ENCODE peak calls at places on chromosomes 11 and 22, in ten cellular contexts. R is H9; F is prostate gland; P is ovary; O is stimulated activated CD8-positive, alpha-beta memory T cell treated with anti-CD3 and anti-CD28 coated beads, Interleukin-12 subunit alpha, Interleukin-12 subunit beta, amount 100 ng/mL, for 4 hours; E is ACHN; N is GM12891; G is body of pancreas; L is endothelial cell; Y is effector memory CD8-positive, alpha-beta T cell. H is an unnamed sample.

GRCh38 chr11:69377029-69377952 is 83.3 kb downstream of the MYEOV start:
- DNase-seq in R (no peak), F (peak; percentile 23), P (no peak), O (no peak), E (no peak), N (no peak), G (no peak), L (no peak), Y (no peak), H (no peak)

GRCh38 chr11:45832835-45833446 is 14.3 kb upstream of the CRY2 start:
- DNase-seq in R (no peak), F (no peak), P (no peak), O (no peak), E (no peak), N (no peak), G (no peak), L (no peak), Y (no peak), H (no peak)

GRCh38 chr22:44199164-44199563 is 18.4 kb downstream of the PARVG start:
- DNase-seq in R (no peak), F (no peak), P (no peak), O (no peak), E (no peak), N (no peak), G (no peak), L (no peak), Y (no peak), H (no peak)

GRCh38 chr11:57476883-57477506 is 16.7 kb downstream of the RTN4RL2 start:
- DNase-seq in R (peak; percentile 64), F (no peak), P (no peak), O (no peak), E (peak; percentile 51), N (no peak), G (peak; percentile 73), L (peak; percentile 47), Y (no peak), H (no peak)

GRCh38 chr11:33699515-33700424 is 856 bp downstream of the C11orf91 start:
- DNase-seq in R (no peak), F (no peak), P (peak; percentile 46), O (no peak), E (no peak), N (no peak), G (peak; percentile 28), L (no peak), Y (no peak), H (no peak)

GRCh38 chr11:66957971-66958231 is 282 bp downstream of the PC start:
- DNase-seq in R (no peak), F (no peak), P (no peak), O (no peak), E (no peak), N (no peak), G (no peak), L (no peak), Y (no peak), H (no peak)

GRCh38 chr22:31160328-31160978 is 471 bp downstream of the RNF185 start:
- DNase-seq in R (no peak), F (peak; percentile 17), P (no peak), O (peak; percentile 4), E (peak; percentile 24), N (no peak), G (peak; percentile 19), L (peak; percentile 25), Y (no peak), H (no peak)

GRCh38 chr11:118913411-118914125 is 12.2 kb downstream of the BCL9L start:
- DNase-seq in R (peak; percentile 38), F (no peak), P (peak; percentile 22), O (no peak), E (no peak), N (no peak), G (peak; percentile 13), L (no peak), Y (no peak), H (no peak)

GRCh38 chr11:31640611-31641010 is 131.0 kb downstream of the ELP4 start:
- DNase-seq in R (no peak), F (no peak), P (no peak), O (no peak), E (no peak), N (no peak), G (peak; percentile 12), L (no peak), Y (no peak), H (no peak)

GRCh38 chr11:75734491-75735180 is 17.0 kb downstream of the MOGAT2 start:
- DNase-seq in R (no peak), F (no peak), P (no peak), O (no peak), E (no peak), N (no peak), G (peak; percentile 23), L (no peak), Y (no peak), H (no peak)

GRCh38 chr11:57974830-57975229 is 48.9 kb upstream of the OR9Q1 start:
- DNase-seq in R (no peak), F (no peak), P (no peak), O (no peak), E (no peak), N (no peak), G (no peak), L (no peak), Y (no peak), H (no peak)

GRCh38 chr11:123000721-123001120 is 19.1 kb upstream of the BSX start:
- DNase-seq in R (no peak), F (no peak), P (no peak), O (no peak), E (no peak), N (no peak), G (no peak), L (no peak), Y (no peak), H (no peak)

GRCh38 chr11:111996129-111996528 is 29.1 kb upstream of the DLAT start:
- DNase-seq in R (no peak), F (no peak), P (no peak), O (no peak), E (no peak), N (no peak), G (no peak), L (no peak), Y (no peak), H (no peak)

GRCh38 chr22:23064381-23065068 is 5.8 kb upstream of the GNAZ start:
- DNase-seq in R (peak; percentile 15), F (no peak), P (no peak), O (no peak), E (no peak), N (no peak), G (no peak), L (no peak), Y (no peak), H (no peak)

GRCh38 chr11:95108671-95109551 is 19.3 kb downstream of the ENDOD1 start:
- DNase-seq in R (no peak), F (no peak), P (no peak), O (no peak), E (no peak), N (no peak), G (no peak), L (no peak), Y (no peak), H (no peak)

GRCh38 chr11:83046626-83047172 is 25.0 kb downstream of the RAB30 start:
- DNase-seq in R (no peak), F (no peak), P (no peak), O (no peak), E (no peak), N (no peak), G (no peak), L (no peak), Y (no peak), H (no peak)

GRCh38 chr11:109364851-109365250 is 57.1 kb upstream of the C11orf87 start:
- DNase-seq in R (no peak), F (no peak), P (no peak), O (no peak), E (no peak), N (no peak), G (no peak), L (no peak), Y (no peak), H (no peak)

GRCh38 chr22:23693979-23694680 is 3.3 kb downstream of the RGL4 start:
- DNase-seq in R (no peak), F (no peak), P (no peak), O (no peak), E (no peak), N (no peak), G (no peak), L (no peak), Y (no peak), H (no peak)

GRCh38 chr22:30097861-30098260 is 17.6 kb downstream of the HORMAD2 start:
- DNase-seq in R (no peak), F (no peak), P (no peak), O (no peak), E (no peak), N (no peak), G (no peak), L (no peak), Y (no peak), H (no peak)

GRCh38 chr22:41442240-41442792 is 4.3 kb downstream of the TOB2 start:
- DNase-seq in R (no peak), F (no peak), P (no peak), O (no peak), E (no peak), N (no peak), G (no peak), L (no peak), Y (no peak), H (no peak)

H was measured in central memory CD8-positive, alpha-beta T cell.